ENCODE peak calls at places on chromosome 21, in eight cellular contexts. T is OCI-M1; U is D721Med; W is cerebellar cortex; D is skeletal muscle cell; X is HTR-8/SVneo; B is naive thymus-derived CD8-positive, alpha-beta T cell; Z is GDM1. M is an unnamed sample.

GRCh38 chr21:42145569-42146250 is 73.2 kb upstream of the ABCG1 start:
- DNase-seq in B (peak; percentile 80), X (peak; percentile 80), U (peak; percentile 86), W (peak; percentile 75), D (no peak), T (peak; percentile 80), Z (peak; percentile 59), M (peak; percentile 39)

GRCh38 chr21:37455504-37455911 is 88.9 kb downstream of the DYRK1A start:
- DNase-seq in X (no peak), U (no peak), B (no peak), W (no peak), Z (no peak), T (peak; percentile 91), D (no peak), M (no peak)

GRCh38 chr21:42389449-42389835 is 6.4 kb downstream of the TMPRSS3 start:
- DNase-seq in Z (no peak), U (no peak), W (no peak), T (no peak), D (no peak), B (no peak), X (no peak), M (no peak)

GRCh38 chr21:35225573-35225972 is 176.5 kb upstream of the RUNX1 start:
- DNase-seq in B (no peak), U (no peak), Z (no peak), D (no peak), W (no peak), T (no peak), X (no peak), M (no peak)

GRCh38 chr21:45266518-45267389 is 20.9 kb downstream of the POFUT2 start:
- DNase-seq in W (no peak), B (peak; percentile 56), Z (no peak), X (no peak), T (no peak), U (no peak), D (no peak), M (no peak)

GRCh38 chr21:45617021-45617930 is 26.2 kb upstream of the PCBP3 start:
- DNase-seq in D (no peak), T (no peak), U (no peak), X (no peak), Z (no peak), W (no peak), B (no peak), M (no peak)

GRCh38 chr21:42570841-42571387 is 57.3 kb downstream of the SLC37A1 start:
- DNase-seq in W (no peak), Z (no peak), B (no peak), X (no peak), T (no peak), U (no peak), D (no peak), M (peak; percentile 53)

GRCh38 chr21:45465611-45466329 is 60.8 kb downstream of the COL18A1 start:
- DNase-seq in W (no peak), D (no peak), U (no peak), X (no peak), Z (no peak), B (peak; percentile 61), T (no peak), M (no peak)

GRCh38 chr21:44944596-44944995 is 4.8 kb downstream of the SLX9 start:
- DNase-seq in X (no peak), U (no peak), T (no peak), Z (no peak), B (peak; percentile 32), W (no peak), D (no peak), M (no peak)

GRCh38 chr21:39650306-39650705 is 37.6 kb downstream of the B3GALT5 start:
- DNase-seq in B (no peak), U (no peak), D (no peak), T (no peak), Z (no peak), X (no peak), W (no peak), M (no peak)

GRCh38 chr21:41759214-41759840 is 7.5 kb downstream of the RIPK4 start:
- DNase-seq in D (no peak), X (no peak), T (no peak), W (no peak), Z (no peak), B (no peak), U (no peak), M (no peak)

GRCh38 chr21:39681845-39682244 is 63.1 kb upstream of the IGSF5 start:
- DNase-seq in U (no peak), B (no peak), X (no peak), Z (no peak), T (no peak), D (peak; percentile 72), W (no peak), M (no peak)

GRCh38 chr21:31162827-31163226 is 124.6 kb upstream of the KRTAP19-8 start:
- DNase-seq in U (no peak), B (no peak), X (no peak), T (no peak), W (no peak), D (peak; percentile 41), Z (no peak), M (no peak)

GRCh38 chr21:33308586-33309490 is 15.9 kb upstream of the IFNAR1 start:
- DNase-seq in D (peak; percentile 73), W (no peak), Z (no peak), T (peak; percentile 70), B (no peak), U (no peak), X (no peak), M (no peak)

GRCh38 chr21:41895643-41896493 is 16.7 kb upstream of the PRDM15 start:
- DNase-seq in X (no peak), D (no peak), W (no peak), U (no peak), T (peak; percentile 54), B (peak; percentile 85), Z (no peak), M (no peak)

GRCh38 chr21:16377857-16378256 is 648.1 kb downstream of the USP25 start:
- DNase-seq in U (no peak), X (no peak), D (no peak), Z (no peak), T (no peak), B (no peak), W (no peak), M (no peak)

GRCh38 chr21:41675574-41675973 is 91.3 kb downstream of the RIPK4 start:
- DNase-seq in B (no peak), W (no peak), Z (no peak), X (no peak), T (no peak), D (no peak), U (no peak), M (no peak)

GRCh38 chr21:14989359-14989758 is 75.4 kb downstream of the NRIP1 start:
- DNase-seq in T (no peak), W (peak; percentile 49), U (no peak), Z (no peak), B (no peak), D (peak; percentile 31), X (no peak), M (no peak)

GRCh38 chr21:26089730-26090129 is 80.8 kb downstream of the APP start:
- DNase-seq in T (no peak), D (no peak), Z (no peak), X (no peak), B (no peak), U (no peak), W (no peak), M (no peak)

GRCh38 chr21:35352066-35352770 is 303.1 kb upstream of the RUNX1 start:
- DNase-seq in X (no peak), U (no peak), D (peak; percentile 74), W (no peak), T (peak; percentile 20), B (no peak), Z (no peak), M (no peak)

GRCh38 chr21:40254540-40255455 is 387.6 kb downstream of the PCP4 start:
- DNase-seq in B (no peak), W (no peak), T (no peak), D (peak; percentile 19), X (no peak), Z (no peak), U (no peak), M (no peak)

GRCh38 chr21:42746593-42747266 is 93.3 kb downstream of the PDE9A start:
- DNase-seq in W (no peak), B (peak; percentile 80), X (no peak), D (no peak), T (peak; percentile 10), U (no peak), Z (peak; percentile 48), M (no peak)

GRCh38 chr21:32143222-32143939 is 135.5 kb downstream of the MIS18A start:
- DNase-seq in U (no peak), B (no peak), D (no peak), Z (no peak), X (no peak), W (no peak), T (no peak), M (peak; percentile 53)

GRCh38 chr21:17660862-17661261 is 48.2 kb upstream of the BTG3 start:
- DNase-seq in B (no peak), W (peak; percentile 3), X (no peak), D (no peak), Z (no peak), T (no peak), U (no peak), M (no peak)

GRCh38 chr21:42317341-42317741 is 2.1 kb upstream of the TFF3 start:
- DNase-seq in B (no peak), U (no peak), D (no peak), Z (no peak), X (no peak), T (no peak), W (no peak), M (no peak)

GRCh38 chr21:38920631-38921398 is 115.1 kb downstream of the ETS2 start:
- DNase-seq in B (no peak), X (no peak), W (no peak), T (no peak), U (no peak), D (no peak), Z (no peak), M (no peak)

GRCh38 chr21:43194303-43195130 is 25.7 kb downstream of the CRYAA start:
- DNase-seq in D (no peak), T (no peak), B (no peak), W (no peak), X (no peak), U (no peak), Z (no peak), M (no peak)

GRCh38 chr21:14863745-14864210 is 201.0 kb downstream of the NRIP1 start:
- DNase-seq in Z (no peak), D (no peak), U (no peak), X (no peak), B (no peak), W (no peak), T (peak; percentile 52), M (no peak)

GRCh38 chr21:15093216-15093615 is 28.4 kb upstream of the NRIP1 start:
- DNase-seq in B (no peak), X (no peak), U (no peak), W (no peak), Z (no peak), D (no peak), T (no peak), M (no peak)

GRCh38 chr21:42366292-42367010 is at the start of gene TFF1:
- DNase-seq in Z (no peak), D (no peak), T (no peak), U (no peak), W (no peak), X (no peak), B (no peak), M (peak; percentile 65)

GRCh38 chr21:42557420-42557819 is 43.8 kb downstream of the SLC37A1 start:
- DNase-seq in T (no peak), B (peak; percentile 53), X (no peak), W (no peak), D (no peak), U (no peak), Z (no peak), M (no peak)